ENCODE peak calls at places on chromosomes 11 and 22, in four cellular contexts. One of them, this sample, is unnamed.

GRCh38 chr22:48921411-48921903 is 906.2 kb downstream of the BRD1 start:
- DNase-seq in foreskin fibroblast: no peak
- DNase-seq in GM19239: no peak
- DNase-seq in stimulated activated CD8-positive, alpha-beta memory T cell treated with anti-CD3 and anti-CD28 coated beads, Interleukin-4, amount 100 ng/mL, for 4 hours: no peak
- DNase-seq in this sample: peak; percentile 22

GRCh38 chr11:83008581-83008923 is 63.1 kb downstream of the RAB30 start:
- DNase-seq in foreskin fibroblast: peak; percentile 75
- DNase-seq in stimulated activated CD8-positive, alpha-beta memory T cell treated with anti-CD3 and anti-CD28 coated beads, Interleukin-4, amount 100 ng/mL, for 4 hours: no peak
- DNase-seq in GM19239: no peak
- DNase-seq in this sample: no peak

GRCh38 chr22:33919591-33920501 is at the start of gene LARGE1:
- DNase-seq in foreskin fibroblast: peak; percentile 45
- DNase-seq in GM19239: no peak
- DNase-seq in stimulated activated CD8-positive, alpha-beta memory T cell treated with anti-CD3 and anti-CD28 coated beads, Interleukin-4, amount 100 ng/mL, for 4 hours: no peak
- DNase-seq in this sample: peak; percentile 52

GRCh38 chr11:61111786-61112517 is 9.7 kb downstream of the CD5 start:
- DNase-seq in foreskin fibroblast: no peak
- DNase-seq in stimulated activated CD8-positive, alpha-beta memory T cell treated with anti-CD3 and anti-CD28 coated beads, Interleukin-4, amount 100 ng/mL, for 4 hours: no peak
- DNase-seq in GM19239: no peak
- DNase-seq in this sample: no peak

GRCh38 chr11:12045914-12046635 is 37.6 kb upstream of the DKK3 start:
- DNase-seq in stimulated activated CD8-positive, alpha-beta memory T cell treated with anti-CD3 and anti-CD28 coated beads, Interleukin-4, amount 100 ng/mL, for 4 hours: no peak
- DNase-seq in foreskin fibroblast: no peak
- DNase-seq in GM19239: no peak
- DNase-seq in this sample: no peak

GRCh38 chr22:39545310-39546063 is 12.9 kb upstream of the RPS19BP1 start:
- DNase-seq in foreskin fibroblast: peak; percentile 63
- DNase-seq in GM19239: no peak
- DNase-seq in stimulated activated CD8-positive, alpha-beta memory T cell treated with anti-CD3 and anti-CD28 coated beads, Interleukin-4, amount 100 ng/mL, for 4 hours: peak; percentile 54
- DNase-seq in this sample: peak; percentile 17

GRCh38 chr11:44404323-44404705 is 94.4 kb upstream of the ALX4 start:
- DNase-seq in foreskin fibroblast: no peak
- DNase-seq in GM19239: no peak
- DNase-seq in stimulated activated CD8-positive, alpha-beta memory T cell treated with anti-CD3 and anti-CD28 coated beads, Interleukin-4, amount 100 ng/mL, for 4 hours: no peak
- DNase-seq in this sample: no peak

GRCh38 chr11:126129681-126130671 is 67.3 kb upstream of the CDON start:
- DNase-seq in foreskin fibroblast: no peak
- DNase-seq in stimulated activated CD8-positive, alpha-beta memory T cell treated with anti-CD3 and anti-CD28 coated beads, Interleukin-4, amount 100 ng/mL, for 4 hours: no peak
- DNase-seq in GM19239: no peak
- DNase-seq in this sample: no peak

GRCh38 chr11:110891411-110891810 is 179.2 kb upstream of the ARHGAP20 start:
- DNase-seq in foreskin fibroblast: peak; percentile 80
- DNase-seq in stimulated activated CD8-positive, alpha-beta memory T cell treated with anti-CD3 and anti-CD28 coated beads, Interleukin-4, amount 100 ng/mL, for 4 hours: no peak
- DNase-seq in GM19239: no peak
- DNase-seq in this sample: no peak

GRCh38 chr11:12674571-12674935 is 332 bp downstream of the TEAD1 start:
- DNase-seq in stimulated activated CD8-positive, alpha-beta memory T cell treated with anti-CD3 and anti-CD28 coated beads, Interleukin-4, amount 100 ng/mL, for 4 hours: no peak
- DNase-seq in GM19239: no peak
- DNase-seq in foreskin fibroblast: no peak
- DNase-seq in this sample: no peak

GRCh38 chr22:47437110-47437509 is 674.7 kb downstream of the TBC1D22A start:
- DNase-seq in foreskin fibroblast: no peak
- DNase-seq in stimulated activated CD8-positive, alpha-beta memory T cell treated with anti-CD3 and anti-CD28 coated beads, Interleukin-4, amount 100 ng/mL, for 4 hours: no peak
- DNase-seq in GM19239: peak; percentile 27
- DNase-seq in this sample: no peak

GRCh38 chr11:100434821-100435641 is 252.1 kb upstream of the ARHGAP42 start:
- DNase-seq in stimulated activated CD8-positive, alpha-beta memory T cell treated with anti-CD3 and anti-CD28 coated beads, Interleukin-4, amount 100 ng/mL, for 4 hours: no peak
- DNase-seq in foreskin fibroblast: no peak
- DNase-seq in GM19239: no peak
- DNase-seq in this sample: no peak

GRCh38 chr11:120241277-120241676 is 1.3 kb downstream of the POU2F3 start:
- DNase-seq in GM19239: no peak
- DNase-seq in stimulated activated CD8-positive, alpha-beta memory T cell treated with anti-CD3 and anti-CD28 coated beads, Interleukin-4, amount 100 ng/mL, for 4 hours: no peak
- DNase-seq in foreskin fibroblast: no peak
- DNase-seq in this sample: no peak

GRCh38 chr22:37777122-37777687 is 30.5 kb upstream of the GCAT start:
- DNase-seq in stimulated activated CD8-positive, alpha-beta memory T cell treated with anti-CD3 and anti-CD28 coated beads, Interleukin-4, amount 100 ng/mL, for 4 hours: no peak
- DNase-seq in GM19239: peak; percentile 39
- DNase-seq in foreskin fibroblast: peak; percentile 92
- DNase-seq in this sample: no peak

GRCh38 chr11:72875736-72876135 is 61.5 kb downstream of the ATG16L2 start:
- DNase-seq in GM19239: no peak
- DNase-seq in foreskin fibroblast: no peak
- DNase-seq in stimulated activated CD8-positive, alpha-beta memory T cell treated with anti-CD3 and anti-CD28 coated beads, Interleukin-4, amount 100 ng/mL, for 4 hours: no peak
- DNase-seq in this sample: no peak

GRCh38 chr11:115180272-115180671 is 323.9 kb downstream of the CADM1 start:
- DNase-seq in GM19239: no peak
- DNase-seq in foreskin fibroblast: no peak
- DNase-seq in stimulated activated CD8-positive, alpha-beta memory T cell treated with anti-CD3 and anti-CD28 coated beads, Interleukin-4, amount 100 ng/mL, for 4 hours: no peak
- DNase-seq in this sample: no peak

GRCh38 chr22:43230983-43231723 is 44.2 kb upstream of the TTLL12 start:
- DNase-seq in stimulated activated CD8-positive, alpha-beta memory T cell treated with anti-CD3 and anti-CD28 coated beads, Interleukin-4, amount 100 ng/mL, for 4 hours: peak; percentile 20
- DNase-seq in foreskin fibroblast: peak; percentile 65
- DNase-seq in GM19239: peak; percentile 94
- DNase-seq in this sample: no peak

This sample was measured in substantia nigra.